ENCODE peak calls at places on chromosomes 5 and 9, in eight cellular contexts. X is suprapubic skin; G is tibial artery; A is left lung; O is fibroblast of lung; B is CD4-positive, CD25-positive, alpha-beta regulatory T cell; H is upper lobe of right lung; J is sigmoid colon. C is an unnamed sample. For H3K27me3 and H3K4me1, the result is how much of the 10 kb centered on the place peaks cover.

GRCh38 chr5:79237735-79238560 is 2.0 kb downstream of the JMY start:
- DNase-seq in J (no peak), O (no peak), H (no peak), X (no peak), B (no peak), G (no peak), A (no peak), C (no peak)

GRCh38 chr5:96913233-96913632 is 22.6 kb upstream of the LNPEP start:
- DNase-seq in G (no peak), H (no peak), O (no peak), B (no peak), A (no peak), X (no peak), J (no peak), C (no peak)

GRCh38 chr5:143248391-143248790 is 155.1 kb downstream of the NR3C1 start:
- DNase-seq in J (no peak), H (no peak), X (no peak), G (no peak), B (no peak), O (no peak), A (no peak), C (no peak)

GRCh38 chr5:156155638-156156037 is 171.3 kb upstream of the SGCD start:
- DNase-seq in J (no peak), X (no peak), O (no peak), G (no peak), A (no peak), B (no peak), H (no peak), C (no peak)

GRCh38 chr5:109921735-109922395 is 232.1 kb downstream of the MAN2A1 start:
- DNase-seq in H (peak), O (peak), J (no peak), X (no peak), G (no peak), B (peak), A (no peak), C (peak)

GRCh38 chr5:10712574-10713366 is 48.3 kb downstream of the DAP start:
- DNase-seq in J (no peak), A (no peak), X (no peak), B (no peak), G (no peak), H (no peak), O (no peak), C (no peak)

GRCh38 chr5:11851965-11852745 is 52.1 kb downstream of the CTNND2 start:
- DNase-seq in G (no peak), O (peak), A (no peak), X (no peak), J (no peak), B (no peak), H (no peak), C (no peak)

GRCh38 chr9:109705515-109705914 is 74.5 kb upstream of the PALM2AKAP2 start:
- DNase-seq in J (no peak), H (no peak), G (no peak), X (no peak), O (peak), B (no peak), A (no peak), C (no peak)

GRCh38 chr9:136299116-136299515 is 4.8 kb downstream of the CCDC187 start:
- DNase-seq in G (no peak), J (no peak), X (no peak), O (no peak), H (no peak), B (no peak), A (peak), C (no peak)

GRCh38 chr5:58497956-58498942 is 7.0 kb downstream of the GAPT start:
- DNase-seq in A (no peak), X (no peak), O (peak), H (no peak), B (no peak), J (no peak), G (peak), C (no peak)

GRCh38 chr5:127893232-127893631 is 190.0 kb downstream of the CCDC192 start:
- DNase-seq in J (no peak), B (no peak), A (no peak), O (no peak), H (no peak), X (no peak), G (no peak), C (no peak)

GRCh38 chr9:127170652-127171051 is 48.2 kb upstream of the ANGPTL2 start:
- DNase-seq in X (no peak), B (no peak), A (no peak), G (no peak), O (no peak), H (no peak), J (peak), C (no peak)

GRCh38 chr9:133147412-133148271 is 16.1 kb downstream of the GBGT1 start:
- DNase-seq in G (peak), B (peak), H (peak), A (peak), J (peak), X (no peak), O (peak), C (peak)

GRCh38 chr9:92971776-92972175 is 24.5 kb downstream of the FGD3 start:
- DNase-seq in G (no peak), A (no peak), J (no peak), H (no peak), X (no peak), B (no peak), O (no peak), C (no peak)

GRCh38 chr5:76252437-76252836 is 150.6 kb upstream of the IQGAP2 start:
- DNase-seq in B (no peak), A (no peak), O (no peak), X (no peak), J (no peak), H (no peak), G (no peak), C (no peak)

GRCh38 chr5:132475531-132475930 is 15.0 kb downstream of the IRF1 start:
- DNase-seq in O (no peak), X (peak), B (no peak), G (peak), J (peak), H (peak), A (no peak), C (peak)

GRCh38 chr9:92771309-92771708 is 6.7 kb upstream of the BICD2 start:
- DNase-seq in X (no peak), B (no peak), G (no peak), J (no peak), O (no peak), H (no peak), A (no peak), C (no peak)

GRCh38 chr5:122982376-122982775 is 54.1 kb downstream of the PPIC start:
- DNase-seq in A (no peak), O (no peak), H (no peak), B (no peak), J (no peak), X (no peak), G (no peak), C (no peak)

GRCh38 chr5:61563401-61563800 is 231.3 kb downstream of the ZSWIM6 start:
- DNase-seq in H (no peak), J (no peak), G (no peak), O (peak), X (no peak), B (no peak), A (no peak), C (no peak)

GRCh38 chr5:148998174-148998797 is 64.6 kb downstream of the SH3TC2 start:
- DNase-seq in A (no peak), X (no peak), O (peak), H (no peak), B (peak), J (no peak), G (no peak), C (peak)

GRCh38 chr5:142432961-142433360 is 108.1 kb upstream of the SPRY4 start:
- DNase-seq in A (no peak), H (no peak), G (no peak), J (no peak), O (peak), X (no peak), B (peak), C (peak)

GRCh38 chr9:111034573-111035539 is 3.4 kb downstream of the LPAR1 start:
- DNase-seq in G (no peak), X (no peak), B (no peak), O (no peak), H (no peak), A (no peak), J (no peak), C (no peak)

GRCh38 chr5:126814721-126815404 is 37.9 kb downstream of the LMNB1 start:
- DNase-seq in X (no peak), A (no peak), B (no peak), O (peak), G (no peak), H (no peak), J (no peak), C (no peak)

GRCh38 chr9:116549061-116549664 is 137.9 kb upstream of the TRIM32 start:
- DNase-seq in A (peak), O (peak), G (peak), B (no peak), H (peak), J (peak), X (peak), C (no peak)

GRCh38 chr5:75071100-75071499 is 18.7 kb upstream of the GCNT4 start:
- DNase-seq in O (no peak), A (no peak), H (no peak), J (no peak), B (no peak), G (no peak), X (no peak), C (no peak)

GRCh38 chr9:100445161-100445902 is 18.4 kb downstream of the MSANTD3 start:
- DNase-seq in G (no peak), O (no peak), J (no peak), B (no peak), H (no peak), A (no peak), X (no peak), C (no peak)

GRCh38 chr9:114501786-114502682 is 3.2 kb downstream of the WHRN start:
- DNase-seq in B (no peak), X (no peak), G (no peak), J (no peak), H (no peak), A (no peak), O (peak), C (no peak)

GRCh38 chr5:136805466-136805865 is 440.1 kb upstream of the TRPC7 start:
- DNase-seq in O (no peak), X (no peak), J (no peak), A (no peak), B (no peak), H (no peak), G (no peak), C (no peak)

GRCh38 chr5:171311698-171312083 is 2.6 kb downstream of the TLX3 start:
- DNase-seq in B (no peak), H (peak), G (no peak), J (no peak), X (peak), A (no peak), O (no peak), C (no peak)

GRCh38 chr5:171314728-171315385 is 5.8 kb downstream of the TLX3 start:
- DNase-seq in X (peak), H (peak), B (no peak), J (no peak), O (no peak), A (peak), G (no peak), C (no peak)

GRCh38 chr5:171315386-171315891 is 6.4 kb downstream of the TLX3 start:
- DNase-seq in J (no peak), A (peak), H (peak), X (peak), G (no peak), B (no peak), O (no peak), C (no peak)

GRCh38 chr5:171312129-171312819 is 3.2 kb downstream of the TLX3 start:
- DNase-seq in H (peak), X (peak), B (no peak), O (no peak), J (no peak), A (peak), G (no peak), C (no peak)

GRCh38 chr5:171313481-171314206 is 4.6 kb downstream of the TLX3 start:
- DNase-seq in X (no peak), O (no peak), H (peak), J (no peak), A (no peak), G (no peak), B (no peak), C (no peak)
- H3K27me3 ChIP-seq in X (half or more), O (half or more), H (half or more), J (half or more), A (half or more), G (half or more), B (under half), C (under half)

DNA sequence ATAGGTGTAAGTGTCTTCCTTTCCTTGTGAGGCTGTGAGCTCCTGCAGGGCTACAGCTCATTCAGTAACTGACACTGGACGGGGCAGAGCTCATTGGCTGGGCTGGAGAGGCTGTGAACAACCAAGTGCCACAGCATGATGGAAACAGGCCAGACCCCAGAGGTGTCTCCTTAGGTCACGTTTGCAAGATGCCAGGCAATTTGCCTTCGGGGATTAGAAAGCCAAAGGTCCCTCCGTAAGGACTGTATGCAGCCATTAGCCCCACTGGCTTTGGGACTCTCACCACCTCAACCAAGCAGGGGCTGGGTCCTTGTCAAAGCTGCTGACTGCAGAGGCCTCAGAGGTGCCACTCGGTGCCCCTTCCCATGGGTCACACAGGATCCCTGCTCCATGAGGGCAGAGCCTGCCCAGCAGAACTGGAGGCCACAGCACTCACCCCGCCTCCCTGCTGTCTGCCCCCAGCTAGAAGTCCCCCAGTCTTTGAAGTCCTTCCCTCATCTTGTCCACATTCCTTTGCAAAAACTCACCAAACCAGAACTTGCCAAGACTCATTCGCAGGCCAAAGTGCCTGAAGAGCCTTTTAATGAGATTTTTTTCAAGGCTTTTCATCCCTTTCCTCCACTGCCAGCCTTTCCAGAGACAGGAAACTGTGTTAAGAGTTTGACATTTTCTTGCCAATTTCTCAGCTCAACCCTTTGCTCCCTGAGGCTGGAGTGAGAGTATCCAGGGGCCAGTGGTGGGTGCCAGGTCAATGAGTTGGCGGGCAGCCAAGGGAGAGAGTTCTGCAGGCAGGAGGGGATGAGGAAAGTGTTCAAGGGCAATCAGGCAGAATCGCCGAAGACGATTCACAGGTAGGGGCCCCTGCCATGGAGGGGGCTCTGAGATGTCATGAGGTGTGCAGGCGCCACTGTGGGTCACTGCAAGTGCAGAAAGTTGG is 39.7 kb upstream of the SLC25A51 start:
- DNase-seq in A (peak), B (no peak), O (peak), G (no peak), H (no peak), X (no peak), J (no peak), C (no peak)
- H3K27ac ChIP-seq in A (peak), B (no peak), O (peak), G (peak), H (peak), X (no peak), J (peak), C (no peak)

GRCh38 chr5:178116406-178116885 is 3.1 kb downstream of the N4BP3 start:
- DNase-seq in X (no peak), J (no peak), A (no peak), B (peak), H (no peak), O (no peak), G (no peak), C (peak)
- H3K4me1 ChIP-seq in X (under half), J (under half), A (under half), B (half or more), H (under half), O (under half), G (under half), C (half or more)

GRCh38 chr9:88535226-88535931 is 401 bp downstream of the NXNL2 start:
- DNase-seq in O (peak), J (no peak), H (peak), A (peak), G (no peak), X (no peak), B (peak), C (no peak)

GRCh38 chr9:88536951-88537742 is 2.2 kb downstream of the NXNL2 start:
- DNase-seq in B (no peak), A (no peak), H (no peak), O (no peak), J (no peak), X (no peak), G (peak), C (no peak)

GRCh38 chr9:88534456-88535225 is at the start of gene NXNL2:
- DNase-seq in X (peak), H (peak), J (peak), A (peak), O (peak), G (peak), B (peak), C (peak)

GRCh38 chr9:88537743-88538055 is 2.7 kb downstream of the NXNL2 start:
- DNase-seq in A (no peak), H (no peak), O (peak), B (peak), G (peak), X (peak), J (peak), C (peak)

GRCh38 chr9:88535932-88536324 is 950 bp downstream of the NXNL2 start:
- DNase-seq in J (peak), G (peak), B (no peak), X (no peak), A (peak), O (peak), H (no peak), C (no peak)
- H3K27me3 ChIP-seq in J (under half), G (under half), B (under half), X (under half), A (under half), O (under half), H (under half), C (under half)

GRCh38 chr9:14365667-14366066 is 51.7 kb upstream of the NFIB start:
- DNase-seq in G (no peak), J (no peak), X (no peak), O (peak), H (no peak), A (no peak), B (no peak), C (no peak)

GRCh38 chr9:14369011-14369410 is 55.1 kb upstream of the NFIB start:
- DNase-seq in B (no peak), X (no peak), G (no peak), A (no peak), H (no peak), J (no peak), O (no peak), C (no peak)

GRCh38 chr9:14362175-14362574 is 48.2 kb upstream of the NFIB start:
- DNase-seq in A (no peak), B (no peak), H (no peak), X (no peak), J (peak), G (no peak), O (peak), C (no peak)

GRCh38 chr9:14361074-14361473 is 47.1 kb upstream of the NFIB start:
- DNase-seq in B (no peak), G (no peak), X (no peak), A (no peak), J (no peak), H (no peak), O (no peak), C (no peak)

GRCh38 chr9:14366071-14366470 is 52.1 kb upstream of the NFIB start:
- DNase-seq in G (peak), H (no peak), J (peak), B (no peak), X (no peak), O (peak), A (no peak), C (no peak)
- H3K27ac ChIP-seq in G (peak), H (peak), J (peak), B (no peak), X (peak), O (no peak), A (peak), C (no peak)

GRCh38 chr9:87179556-87180340 is 232.4 kb upstream of the GAS1 start:
- DNase-seq in H (no peak), B (no peak), X (no peak), O (peak), G (no peak), J (no peak), A (no peak), C (no peak)
- H3K4me1 ChIP-seq in H (under half), B (under half), X (under half), O (under half), G (under half), J (under half), A (under half), C (under half)

GRCh38 chr9:89588271-89588879 is 16.4 kb upstream of the GADD45G start:
- DNase-seq in A (no peak), H (no peak), X (no peak), G (no peak), O (no peak), B (no peak), J (no peak), C (no peak)
- H3K27me3 ChIP-seq in A (under half), H (under half), X (under half), G (under half), O (under half), B (under half), J (under half), C (under half)

GRCh38 chr5:73319036-73319435 is 129.5 kb downstream of the FOXD1 start:
- DNase-seq in B (no peak), X (no peak), A (no peak), H (no peak), G (no peak), J (no peak), O (peak), C (no peak)
- H3K27ac ChIP-seq in B (no peak), X (no peak), A (no peak), H (no peak), G (no peak), J (no peak), O (no peak), C (no peak)

GRCh38 chr5:172954751-172955159 is 4.5 kb upstream of the RPL26L1 start:
- DNase-seq in J (no peak), X (no peak), A (no peak), B (no peak), H (no peak), O (peak), G (no peak), C (no peak)
- H3K4me1 ChIP-seq in J (under half), X (under half), A (under half), B (under half), H (under half), O (under half), G (half or more), C (under half)

C was measured in CD4-positive, alpha-beta memory T cell.